ENCODE peak calls at places on chromosomes 12 and 14, in four cellular contexts. U, Q, I and C are unnamed samples.

GRCh38 chr14:73754911-73755360 is 40.8 kb upstream of the PNMA1 start:
- DNase-seq in U (peak; percentile 79), Q (no peak), I (no peak), C (no peak)

GRCh38 chr14:69154779-69155178 is 1.9 kb upstream of the DCAF5 start:
- DNase-seq in U (no peak), Q (no peak), I (no peak), C (no peak)

GRCh38 chr14:62002636-62003035 is 240.4 kb downstream of the SNAPC1 start:
- DNase-seq in U (no peak), Q (no peak), I (no peak), C (no peak)

GRCh38 chr12:110744176-110744575 is 1.5 kb upstream of the PPP1CC start:
- DNase-seq in U (no peak), Q (no peak), I (no peak), C (no peak)

GRCh38 chr14:104387000-104387384 is 192.6 kb upstream of the C14orf180 start:
- DNase-seq in U (no peak), Q (peak; percentile 17), I (no peak), C (peak; percentile 66)

GRCh38 chr14:51548187-51548586 is 103.5 kb upstream of the FRMD6 start:
- DNase-seq in U (no peak), Q (no peak), I (no peak), C (no peak)

GRCh38 chr12:39807043-39807442 is 187.4 kb upstream of the ABCD2 start:
- DNase-seq in U (no peak), Q (no peak), I (no peak), C (no peak)

GRCh38 chr12:42322567-42322966 is 3.3 kb downstream of the ZCRB1 start:
- DNase-seq in U (no peak), Q (no peak), I (no peak), C (no peak)

GRCh38 chr14:41505491-41505890 is 101.2 kb upstream of the LRFN5 start:
- DNase-seq in U (no peak), Q (no peak), I (no peak), C (no peak)

GRCh38 chr12:6843118-6843902 is 2.6 kb downstream of the GNB3 start:
- DNase-seq in U (no peak), Q (no peak), I (no peak), C (no peak)

GRCh38 chr14:50036211-50036610 is 80.2 kb downstream of the VCPKMT start:
- DNase-seq in U (no peak), Q (no peak), I (no peak), C (no peak)

GRCh38 chr14:23321572-23322547 is 603 bp downstream of the PABPN1 start:
- DNase-seq in U (peak; percentile 67), Q (peak; percentile 78), I (peak; percentile 81), C (peak; percentile 65)

GRCh38 chr12:79143803-79144202 is 279.2 kb downstream of the SYT1 start:
- DNase-seq in U (no peak), Q (no peak), I (no peak), C (no peak)

GRCh38 chr14:105026789-105027563 is 6.1 kb upstream of the CDCA4 start:
- DNase-seq in U (no peak), Q (no peak), I (no peak), C (no peak)

GRCh38 chr14:50615056-50615455 is 53.0 kb downstream of the SAV1 start:
- DNase-seq in U (no peak), Q (no peak), I (no peak), C (no peak)

GRCh38 chr14:89849931-89850330 is 104.6 kb downstream of the EFCAB11 start:
- DNase-seq in U (no peak), Q (no peak), I (no peak), C (no peak)

GRCh38 chr14:69648480-69649414 is 37.4 kb downstream of the SUSD6 start:
- DNase-seq in U (no peak), Q (no peak), I (no peak), C (no peak)

GRCh38 chr12:1384910-1385309 is 209.5 kb downstream of the FBXL14 start:
- DNase-seq in U (no peak), Q (no peak), I (no peak), C (no peak)

GRCh38 chr12:94848966-94849365 is 154.5 kb downstream of the NDUFA12 start:
- DNase-seq in U (no peak), Q (no peak), I (no peak), C (no peak)

GRCh38 chr14:74551903-74552371 is 58.4 kb downstream of the ISCA2 start:
- DNase-seq in U (peak; percentile 80), Q (no peak), I (peak; percentile 82), C (no peak)

GRCh38 chr12:132727091-132727794 is 16.6 kb downstream of the PGAM5 start:
- DNase-seq in U (peak; percentile 25), Q (no peak), I (no peak), C (no peak)

GRCh38 chr12:32501835-32502333 is 102.5 kb downstream of the FGD4 start:
- DNase-seq in U (no peak), Q (no peak), I (no peak), C (no peak)

GRCh38 chr12:97568336-97569180 is 106.0 kb downstream of the RMST start:
- DNase-seq in U (no peak), Q (no peak), I (no peak), C (no peak)

GRCh38 chr12:10968765-10969456 is 17.8 kb downstream of the TAS2R50 start:
- DNase-seq in U (peak; percentile 47), Q (no peak), I (peak; percentile 74), C (peak; percentile 33)

GRCh38 chr12:80763874-80764273 is 47.2 kb downstream of the MYF5 start:
- DNase-seq in U (no peak), Q (no peak), I (no peak), C (no peak)